ENCODE peak calls at places on chromosomes 12 and 14, in five cellular contexts. F, R, H, A and X are unnamed samples.
A peak's percentile ranks its signal among the peaks of the same experiment; 100 is the strongest.

GRCh38 chr12:128727461-128727860 is 96.3 kb downstream of the SLC15A4 start:
- DNase-seq in F (no peak), R (no peak), H (no peak), A (no peak), X (no peak)

GRCh38 chr14:97709552-97709951 is 912.4 kb downstream of the VRK1 start:
- DNase-seq in F (no peak), R (no peak), H (no peak), A (no peak), X (no peak)

GRCh38 chr14:68628605-68629310 is 164.1 kb downstream of the ZFP36L1 start:
- DNase-seq in F (no peak), R (no peak), H (no peak), A (peak; percentile 88), X (no peak)

GRCh38 chr14:32202941-32203882 is at the start of gene RNU6-8:
- DNase-seq in F (peak; percentile 94), R (peak; percentile 89), H (peak; percentile 71), A (peak; percentile 78), X (peak; percentile 60)

GRCh38 chr14:66443158-66443695 is 42.9 kb upstream of the CCDC196 start:
- DNase-seq in F (no peak), R (peak; percentile 7), H (no peak), A (no peak), X (no peak)

GRCh38 chr14:56378474-56378873 is 201.1 kb upstream of the TMEM260 start:
- DNase-seq in F (no peak), R (no peak), H (peak; percentile 9), A (no peak), X (no peak)

GRCh38 chr12:62530596-62530995 is 64.0 kb downstream of the MON2 start:
- DNase-seq in F (no peak), R (no peak), H (peak; percentile 1), A (no peak), X (no peak)

GRCh38 chr12:25801621-25802243 is 156.8 kb upstream of the RASSF8 start:
- DNase-seq in F (no peak), R (no peak), H (no peak), A (no peak), X (no peak)